ENCODE peak calls at places on chromosomes 5 and 9, in four cellular contexts. I is esophagus squamous epithelium, P is body of pancreas, C is progenitor cell of endocrine pancreas. V is an unnamed sample.

GRCh38 chr5:176415240-176416122 is 858 bp downstream of the CLTB start:
- DNase-seq in I (no peak), P (peak; percentile 48), C (no peak), V (peak; percentile 49)

GRCh38 chr5:154444559-154445421 is 1.0 kb upstream of the SAP30L start:
- DNase-seq in I (no peak), P (peak; percentile 8), C (no peak), V (peak; percentile 28)

GRCh38 chr5:1171340-1171941 is 30.0 kb upstream of the SLC6A19 start:
- DNase-seq in I (no peak), P (no peak), C (no peak), V (no peak)

GRCh38 chr9:12930906-12931305 is 156.1 kb downstream of the LURAP1L start:
- DNase-seq in I (no peak), P (no peak), C (no peak), V (no peak)

GRCh38 chr5:372911-373709 is 51.6 kb downstream of the AHRR start:
- DNase-seq in I (no peak), P (no peak), C (peak; percentile 8), V (no peak)

GRCh38 chr5:123035950-123036390 is 555 bp downstream of the PPIC start:
- DNase-seq in I (no peak), P (peak; percentile 74), C (peak; percentile 41), V (peak; percentile 57)

GRCh38 chr9:84875193-84875592 is 205.7 kb downstream of the NTRK2 start:
- DNase-seq in I (no peak), P (peak; percentile 4), C (no peak), V (no peak)

GRCh38 chr9:134063876-134064450 is 3.9 kb downstream of the BRD3 start:
- DNase-seq in I (no peak), P (no peak), C (no peak), V (no peak)

GRCh38 chr9:107487521-107488399 is 1.8 kb downstream of the KLF4 start:
- DNase-seq in I (no peak), P (peak; percentile 57), C (peak; percentile 65), V (peak; percentile 52)

GRCh38 chr5:13325765-13326164 is 618.7 kb downstream of the DNAH5 start:
- DNase-seq in I (no peak), P (no peak), C (no peak), V (no peak)

GRCh38 chr5:136731241-136731885 is 366.0 kb upstream of the TRPC7 start:
- DNase-seq in I (no peak), P (no peak), C (no peak), V (no peak)

GRCh38 chr9:105244996-105245719 is 707 bp downstream of the SLC44A1 start:
- DNase-seq in I (no peak), P (peak; percentile 88), C (peak; percentile 80), V (peak; percentile 78)

GRCh38 chr5:891837-892389 is 688 bp downstream of the BRD9 start:
- DNase-seq in I (no peak), P (peak; percentile 22), C (no peak), V (peak; percentile 18)

GRCh38 chr9:107142896-107143603 is 140.0 kb upstream of the RAD23B start:
- DNase-seq in I (no peak), P (no peak), C (no peak), V (no peak)

GRCh38 chr5:102666164-102666951 is 88.7 kb upstream of the PAM start:
- DNase-seq in I (no peak), P (peak; percentile 42), C (no peak), V (no peak)

GRCh38 chr5:674630-675011 is 18.5 kb downstream of the TPPP start:
- DNase-seq in I (no peak), P (no peak), C (no peak), V (peak; percentile 33)

GRCh38 chr5:93874491-93874890 is 133.1 kb upstream of the POU5F2 start:
- DNase-seq in I (no peak), P (no peak), C (no peak), V (no peak)

GRCh38 chr9:120886490-120886967 is 9.5 kb upstream of the PHF19 start:
- DNase-seq in I (no peak), P (no peak), C (no peak), V (no peak)

GRCh38 chr5:68344447-68345111 is 129.0 kb downstream of the PIK3R1 start:
- DNase-seq in I (no peak), P (no peak), C (no peak), V (peak; percentile 17)

GRCh38 chr9:34985311-34985899 is 4.1 kb upstream of the DNAJB5 start:
- DNase-seq in I (no peak), P (peak; percentile 69), C (peak; percentile 66), V (peak; percentile 68)

GRCh38 chr5:173919443-173919842 is 31.3 kb downstream of the CPEB4 start:
- DNase-seq in I (no peak), P (no peak), C (no peak), V (peak; percentile 55)

GRCh38 chr5:77645158-77645994 is 6.9 kb upstream of the OTP start:
- DNase-seq in I (no peak), P (peak; percentile 27), C (peak; percentile 65), V (peak; percentile 84)

GRCh38 chr5:53478411-53479044 is 1.9 kb upstream of the FST start:
- DNase-seq in I (no peak), P (peak; percentile 30), C (no peak), V (peak; percentile 47)

GRCh38 chr9:8734760-8735159 is 935.2 kb upstream of the DMAC1 start:
- DNase-seq in I (no peak), P (no peak), C (no peak), V (no peak)

GRCh38 chr5:144453753-144454152 is 283.1 kb downstream of the KCTD16 start:
- DNase-seq in I (no peak), P (no peak), C (no peak), V (no peak)

GRCh38 chr5:145178667-145179523 is 656.2 kb downstream of the PRELID2 start:
- DNase-seq in I (no peak), P (no peak), C (no peak), V (peak; percentile 35)

GRCh38 chr9:121569266-121569648 is 69.6 kb upstream of the GGTA1 start:
- DNase-seq in I (no peak), P (no peak), C (no peak), V (peak; percentile 19)

GRCh38 chr5:54630738-54631369 is 113.3 kb downstream of the SNX18 start:
- DNase-seq in I (no peak), P (no peak), C (no peak), V (no peak)

GRCh38 chr9:121362813-121363585 is 7.1 kb downstream of the STOM start:
- DNase-seq in I (no peak), P (no peak), C (no peak), V (no peak)

GRCh38 chr5:143896471-143896870 is 84.5 kb downstream of the HMHB1 start:
- DNase-seq in I (no peak), P (no peak), C (no peak), V (no peak)

GRCh38 chr9:37650873-37651768 is at the start of gene FRMPD1:
- DNase-seq in I (no peak), P (peak; percentile 70), C (no peak), V (peak; percentile 46)

GRCh38 chr5:177382423-177383029 is 1.7 kb upstream of the SLC34A1 start:
- DNase-seq in I (no peak), P (peak; percentile 74), C (no peak), V (no peak)

GRCh38 chr5:149283611-149284480 is 12.2 kb downstream of the AFAP1L1 start:
- DNase-seq in I (no peak), P (no peak), C (no peak), V (no peak)

GRCh38 chr5:81909677-81910076 is 62.1 kb upstream of the ATG10 start:
- DNase-seq in I (no peak), P (no peak), C (no peak), V (no peak)

GRCh38 chr5:35237580-35238376 is 7.5 kb upstream of the PRLR start:
- DNase-seq in I (no peak), P (peak; percentile 67), C (no peak), V (no peak)

GRCh38 chr5:94693845-94694370 is 75.4 kb downstream of the SLF1 start:
- DNase-seq in I (no peak), P (no peak), C (no peak), V (no peak)

GRCh38 chr5:117736693-117737092 is 1162.1 kb upstream of the SEMA6A start:
- DNase-seq in I (no peak), P (no peak), C (no peak), V (no peak)

GRCh38 chr9:91234523-91234922 is 127.2 kb downstream of the AUH start:
- DNase-seq in I (no peak), P (no peak), C (no peak), V (no peak)

GRCh38 chr5:1516615-1517601 is 6.9 kb downstream of the LPCAT1 start:
- DNase-seq in I (no peak), P (peak; percentile 5), C (peak; percentile 1), V (no peak)

GRCh38 chr5:38112930-38113329 is 145.4 kb upstream of the EGFLAM start:
- DNase-seq in I (no peak), P (no peak), C (no peak), V (no peak)

GRCh38 chr5:30040483-30041116 is 1152.9 kb upstream of the CDH6 start:
- DNase-seq in I (no peak), P (peak; percentile 16), C (peak; percentile 46), V (peak; percentile 37)
- TF ChIP-seq CTCF in I (peak; percentile 22), P (peak; percentile 16), C (peak; percentile 81), V (peak; percentile 46)

GRCh38 chr5:133347039-133347438 is 265.3 kb downstream of the FSTL4 start:
- DNase-seq in I (no peak), P (no peak), C (no peak), V (peak; percentile 41)
- TF ChIP-seq CTCF in I (no peak), P (no peak), C (peak; percentile 26), V (peak; percentile 63)

GRCh38 chr5:91383027-91383955 is at the start of gene ARRDC3:
- DNase-seq in I (peak; percentile 83), P (peak; percentile 97), C (peak; percentile 94), V (peak; percentile 98)
- TF ChIP-seq CTCF in I (no peak), P (no peak), C (no peak), V (no peak)

GRCh38 chr5:147234098-147234824 is 565 bp upstream of the STK32A start:
- DNase-seq in I (no peak), P (no peak), C (no peak), V (no peak)

GRCh38 chr5:147240266-147240985 is 5.6 kb downstream of the STK32A start:
- DNase-seq in I (no peak), P (no peak), C (no peak), V (no peak)

GRCh38 chr5:147234825-147235635 is at the start of gene STK32A:
- DNase-seq in I (no peak), P (peak; percentile 86), C (peak; percentile 53), V (peak; percentile 93)
- TF ChIP-seq CTCF in I (no peak), P (no peak), C (peak; percentile 8), V (no peak)

DNA sequence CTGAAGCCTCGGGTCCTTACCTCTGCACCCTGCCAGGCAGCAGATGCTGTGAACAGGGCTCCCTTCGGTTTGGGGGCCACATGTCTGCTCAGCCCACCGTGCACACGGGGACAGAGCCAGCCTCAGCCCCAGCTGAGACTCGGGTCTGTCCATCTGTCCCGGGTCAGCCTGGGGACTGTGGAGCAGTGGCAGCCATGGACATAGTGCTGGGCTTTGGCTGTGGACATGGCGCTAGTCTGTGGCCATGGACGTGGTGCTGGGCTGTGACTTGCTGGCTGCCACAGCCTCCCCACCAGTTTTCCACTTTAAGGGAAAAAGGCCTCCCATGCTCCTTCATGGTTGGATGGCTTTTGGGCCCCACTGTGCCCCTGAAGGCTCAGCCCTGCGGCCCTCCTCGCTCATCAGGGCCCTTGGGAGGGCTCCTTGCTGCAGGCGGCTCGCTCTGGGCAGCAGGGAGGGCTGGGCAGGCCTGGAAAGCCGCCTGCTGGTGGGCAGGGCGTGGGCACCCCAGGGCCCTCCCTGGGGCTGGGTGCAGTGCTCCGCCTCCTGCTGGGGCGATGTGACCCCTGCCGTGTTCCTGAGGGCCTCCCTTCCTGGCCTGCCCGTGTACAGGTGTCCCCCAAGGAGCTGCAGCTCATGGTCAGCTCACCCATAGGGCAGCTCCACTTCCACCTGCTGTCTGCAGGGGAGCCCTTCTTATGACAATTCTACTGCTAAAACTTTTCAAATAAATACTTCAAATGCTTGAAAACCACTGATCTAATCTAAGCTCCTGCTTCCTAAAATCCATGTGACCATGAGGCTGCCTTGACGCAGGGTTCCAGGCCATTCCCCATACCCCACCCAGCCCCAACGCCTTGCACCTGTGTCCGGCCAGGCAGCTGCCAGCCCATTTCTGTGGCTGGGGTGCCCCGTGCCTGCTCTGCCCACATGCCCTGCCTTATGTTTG is 112.1 kb upstream of the LMX1B start:
- DNase-seq in I (no peak), P (no peak), C (no peak), V (no peak)
- TF ChIP-seq CTCF in I (no peak), P (no peak), C (no peak), V (no peak)